ENCODE peak calls at places on chromosome 16, in five cellular contexts. E, B, Q, D and S are unnamed samples.

GRCh38 chr16:89410794-89411309 is 79.5 kb downstream of the ANKRD11 start:
- DNase-seq in D (peak; percentile 34), B (no peak), E (no peak), Q (no peak), S (no peak)

GRCh38 chr16:72172105-72173034 is at the start of gene PMFBP1:
- DNase-seq in E (no peak), D (peak; percentile 35), B (peak; percentile 88), Q (peak; percentile 45), S (no peak)

GRCh38 chr16:28537964-28538732 is 626 bp downstream of the NUPR1 start:
- DNase-seq in Q (no peak), E (no peak), B (no peak), D (no peak), S (no peak)

GRCh38 chr16:21652451-21652850 is at the start of gene IGSF6:
- DNase-seq in B (no peak), D (no peak), E (no peak), Q (no peak), S (no peak)

GRCh38 chr16:30535777-30536190 is 1.1 kb upstream of the ZNF747 start:
- DNase-seq in E (peak; percentile 31), Q (peak; percentile 89), D (peak; percentile 76), B (peak; percentile 34), S (peak; percentile 49)

GRCh38 chr16:52561910-52562741 is 15.2 kb upstream of the TOX3 start:
- DNase-seq in B (no peak), E (no peak), D (peak; percentile 54), Q (no peak), S (no peak)

GRCh38 chr16:27235055-27235937 is 32.0 kb downstream of the KDM8 start:
- DNase-seq in D (peak; percentile 60), B (peak; percentile 38), Q (peak; percentile 94), E (peak; percentile 37), S (no peak)

GRCh38 chr16:78490847-78491246 is 391.4 kb downstream of the WWOX start:
- DNase-seq in Q (no peak), B (no peak), D (no peak), E (no peak), S (no peak)

GRCh38 chr16:760065-760464 is 469 bp upstream of the MSLN start:
- DNase-seq in E (no peak), B (no peak), Q (no peak), D (no peak), S (no peak)

GRCh38 chr16:762049-762513 is 1.5 kb downstream of the MSLN start:
- DNase-seq in E (no peak), D (no peak), Q (no peak), B (no peak), S (no peak)

GRCh38 chr16:760498-761343 is at the start of gene MSLN:
- DNase-seq in B (no peak), D (peak; percentile 61), Q (no peak), E (peak; percentile 67), S (no peak)

GRCh38 chr16:761580-761979 is 1.0 kb downstream of the MSLN start:
- DNase-seq in E (no peak), D (no peak), Q (no peak), B (no peak), S (no peak)

GRCh38 chr16:759110-759910 is 1.2 kb upstream of the MSLN start:
- DNase-seq in D (no peak), E (no peak), B (no peak), Q (no peak), S (no peak)
- TF ChIP-seq SRF in D (no peak), E (no peak), B (no peak), Q (no peak), S (no peak)

DNA sequence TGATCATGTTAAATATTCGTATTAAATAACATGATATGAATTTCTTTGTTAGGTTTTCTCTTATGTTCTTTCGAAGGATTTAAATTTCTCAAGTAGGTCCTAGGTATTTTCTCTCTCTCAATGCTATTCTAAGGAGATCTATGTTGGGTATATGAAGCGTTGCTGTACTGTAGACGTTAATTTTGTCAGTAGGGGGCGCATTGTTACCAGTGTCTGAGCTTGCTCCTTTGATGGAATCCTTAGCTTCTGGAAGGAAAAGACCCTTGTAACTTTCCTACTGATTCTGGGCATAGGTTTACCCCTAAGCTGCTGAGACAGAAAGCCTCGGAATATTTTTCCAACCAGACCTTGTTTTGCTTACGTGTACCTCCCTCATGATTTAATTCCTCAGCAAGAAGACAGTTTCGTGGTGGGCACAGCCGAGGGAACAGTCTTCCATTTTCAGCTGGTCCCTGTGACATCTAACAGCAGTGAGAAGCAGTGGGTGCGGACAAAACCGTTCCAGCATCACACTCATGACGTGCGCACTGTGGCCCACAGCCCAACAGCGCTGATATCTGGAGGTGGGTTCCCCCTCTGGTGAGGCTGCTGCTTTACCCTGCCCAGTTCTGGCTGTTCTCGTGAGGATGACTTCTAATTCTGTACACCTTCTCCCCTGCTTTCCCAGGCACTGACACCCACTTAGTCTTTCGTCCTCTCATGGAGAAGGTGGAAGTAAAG is 17.9 kb downstream of the UTP4 start:
- DNase-seq in D (peak; percentile 68), E (peak; percentile 55), Q (peak; percentile 76), B (no peak), S (no peak)
- TF ChIP-seq YY1 in D (no peak), E (no peak), Q (no peak), B (no peak), S (no peak)

GRCh38 chr16:23539984-23540816 is 16.9 kb downstream of the EARS2 start:
- DNase-seq in D (peak; percentile 99), Q (no peak), E (no peak), B (no peak), S (no peak)
- TF ChIP-seq SRF in D (no peak), Q (no peak), E (no peak), B (no peak), S (no peak)

DNA sequence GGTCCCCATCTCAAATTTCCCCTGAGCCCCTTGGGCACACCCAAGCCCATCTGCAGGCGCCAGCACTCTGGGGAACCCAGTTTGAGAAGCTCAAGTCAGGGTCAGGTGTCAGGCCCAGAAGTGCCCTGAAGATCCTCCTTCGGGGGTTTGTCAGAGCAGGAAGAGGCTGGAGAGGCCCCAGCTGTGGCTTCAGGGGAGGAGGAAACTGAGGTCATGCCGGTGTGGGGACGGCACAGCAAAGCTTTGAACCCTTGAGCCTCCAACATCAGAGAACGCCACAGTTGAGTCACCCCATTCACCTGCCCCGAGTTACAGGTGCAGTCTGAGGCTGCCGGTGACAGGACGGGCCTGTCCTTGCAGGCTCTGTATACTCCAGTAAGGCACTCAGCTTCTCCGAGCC is 140.2 kb upstream of the CIBAR2 start:
- DNase-seq in D (no peak), B (no peak), Q (no peak), E (no peak), S (no peak)
- TF ChIP-seq YY1 in D (no peak), B (no peak), Q (no peak), E (no peak), S (no peak)

DNA sequence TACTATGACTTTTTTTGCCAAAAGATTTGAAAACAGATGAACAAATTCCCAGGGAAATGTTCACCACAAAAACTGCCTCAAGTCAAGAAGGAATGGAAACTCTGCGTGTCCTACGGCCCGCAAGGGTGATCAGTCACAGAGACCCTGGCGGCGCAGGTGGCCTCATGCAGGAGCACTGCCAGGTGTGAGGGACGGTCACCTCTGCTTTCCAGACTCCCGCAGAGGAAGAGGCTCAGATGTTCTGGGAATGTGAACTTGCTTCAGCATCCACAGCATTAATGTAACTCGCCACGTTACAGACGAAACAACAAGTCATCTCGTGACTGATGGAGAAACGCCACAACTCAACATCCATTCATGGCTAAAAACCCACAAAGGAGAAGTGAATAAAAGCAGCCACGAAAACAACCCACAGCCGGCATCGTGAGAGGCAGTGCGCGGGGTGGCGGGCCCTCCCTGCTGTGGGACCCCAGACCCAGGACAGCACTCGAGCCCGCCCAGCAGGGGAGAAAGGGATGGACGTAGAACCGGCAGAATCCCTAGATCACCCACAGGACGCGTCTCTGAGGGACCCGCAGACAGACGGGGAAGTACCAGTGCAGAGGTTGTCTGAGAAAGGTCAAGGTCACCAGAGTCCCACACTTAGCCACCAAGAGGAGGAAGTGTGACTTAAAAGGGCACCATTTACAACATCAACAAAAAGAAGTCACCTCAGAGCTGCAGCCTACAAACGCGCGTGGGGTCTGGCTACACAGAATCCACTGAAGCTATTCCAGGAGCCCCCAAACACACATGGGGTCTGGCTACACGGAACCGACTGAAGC is 76.9 kb upstream of the GNG13 start:
- DNase-seq in E (no peak), B (no peak), Q (no peak), D (no peak), S (no peak)
- TF ChIP-seq SRF in E (no peak), B (no peak), Q (no peak), D (no peak), S (no peak)